ENCODE peak calls at places on chromosomes 7 and 10, in seven cellular contexts. One of them, this sample, is unnamed.

GRCh38 chr10:60849217-60849616 is 70.9 kb downstream of the CDK1 start:
- DNase-seq in cardiac fibroblast: no peak
- DNase-seq in CD8-positive, alpha-beta T cell: no peak
- DNase-seq in astrocyte: no peak
- DNase-seq in endothelial cell: no peak
- DNase-seq in cardiac muscle cell: no peak
- DNase-seq in GM13976: no peak
- DNase-seq in this sample: no peak

GRCh38 chr10:77877461-77878344 is 48.9 kb downstream of the DLG5 start:
- DNase-seq in cardiac muscle cell: peak; percentile 80
- DNase-seq in endothelial cell: peak; percentile 70
- DNase-seq in GM13976: peak; percentile 59
- DNase-seq in astrocyte: peak; percentile 59
- DNase-seq in CD8-positive, alpha-beta T cell: peak; percentile 40
- DNase-seq in cardiac fibroblast: peak; percentile 57
- DNase-seq in this sample: no peak

GRCh38 chr7:76358053-76358477 is 726 bp downstream of the YWHAG start:
- DNase-seq in endothelial cell: peak; percentile 31
- DNase-seq in cardiac muscle cell: peak; percentile 25
- DNase-seq in cardiac fibroblast: peak; percentile 33
- DNase-seq in GM13976: peak; percentile 44
- DNase-seq in CD8-positive, alpha-beta T cell: peak; percentile 36
- DNase-seq in astrocyte: no peak
- DNase-seq in this sample: peak; percentile 26

GRCh38 chr10:116815641-116816415 is 33.5 kb upstream of the ENO4 start:
- DNase-seq in endothelial cell: no peak
- DNase-seq in cardiac muscle cell: no peak
- DNase-seq in GM13976: no peak
- DNase-seq in cardiac fibroblast: peak; percentile 9
- DNase-seq in CD8-positive, alpha-beta T cell: no peak
- DNase-seq in astrocyte: peak; percentile 80
- DNase-seq in this sample: no peak

GRCh38 chr7:155188821-155189599 is 108.7 kb upstream of the INSIG1 start:
- DNase-seq in cardiac muscle cell: peak; percentile 45
- DNase-seq in CD8-positive, alpha-beta T cell: no peak
- DNase-seq in endothelial cell: no peak
- DNase-seq in astrocyte: peak; percentile 32
- DNase-seq in GM13976: no peak
- DNase-seq in cardiac fibroblast: peak; percentile 53
- DNase-seq in this sample: no peak

GRCh38 chr7:143381427-143382125 is 431 bp downstream of the ZYX start:
- DNase-seq in endothelial cell: no peak
- DNase-seq in cardiac muscle cell: peak; percentile 91
- DNase-seq in cardiac fibroblast: peak; percentile 84
- DNase-seq in CD8-positive, alpha-beta T cell: no peak
- DNase-seq in astrocyte: peak; percentile 57
- DNase-seq in GM13976: peak; percentile 68
- DNase-seq in this sample: no peak

GRCh38 chr7:135744938-135745701 is 3.5 kb downstream of the FAM180A start:
- DNase-seq in CD8-positive, alpha-beta T cell: no peak
- DNase-seq in GM13976: no peak
- DNase-seq in endothelial cell: no peak
- DNase-seq in cardiac muscle cell: peak; percentile 59
- DNase-seq in cardiac fibroblast: peak; percentile 93
- DNase-seq in astrocyte: peak; percentile 94
- DNase-seq in this sample: no peak

GRCh38 chr10:3538850-3539531 is 246.0 kb downstream of the KLF6 start:
- DNase-seq in endothelial cell: no peak
- DNase-seq in cardiac fibroblast: peak; percentile 96
- DNase-seq in CD8-positive, alpha-beta T cell: no peak
- DNase-seq in cardiac muscle cell: peak; percentile 96
- DNase-seq in GM13976: no peak
- DNase-seq in astrocyte: peak; percentile 100
- DNase-seq in this sample: no peak

GRCh38 chr7:5685192-5685591 is 96.3 kb downstream of the RNF216 start:
- DNase-seq in GM13976: no peak
- DNase-seq in astrocyte: no peak
- DNase-seq in endothelial cell: no peak
- DNase-seq in CD8-positive, alpha-beta T cell: no peak
- DNase-seq in cardiac muscle cell: peak; percentile 58
- DNase-seq in cardiac fibroblast: no peak
- DNase-seq in this sample: no peak

GRCh38 chr10:14326581-14326980 is 4.1 kb downstream of the FRMD4A start:
- DNase-seq in cardiac fibroblast: no peak
- DNase-seq in CD8-positive, alpha-beta T cell: no peak
- DNase-seq in astrocyte: peak; percentile 14
- DNase-seq in cardiac muscle cell: no peak
- DNase-seq in GM13976: no peak
- DNase-seq in endothelial cell: no peak
- DNase-seq in this sample: no peak

GRCh38 chr7:150417863-150418262 is 32.6 kb upstream of the GIMAP8 start:
- DNase-seq in endothelial cell: no peak
- DNase-seq in cardiac fibroblast: no peak
- DNase-seq in GM13976: no peak
- DNase-seq in CD8-positive, alpha-beta T cell: no peak
- DNase-seq in astrocyte: no peak
- DNase-seq in cardiac muscle cell: no peak
- DNase-seq in this sample: no peak

GRCh38 chr10:13400196-13400965 is 52.3 kb upstream of the SEPHS1 start:
- DNase-seq in cardiac fibroblast: no peak
- DNase-seq in cardiac muscle cell: no peak
- DNase-seq in GM13976: no peak
- DNase-seq in astrocyte: no peak
- DNase-seq in endothelial cell: no peak
- DNase-seq in CD8-positive, alpha-beta T cell: no peak
- DNase-seq in this sample: no peak

GRCh38 chr10:34966440-34966839 is 123.7 kb downstream of the CUL2 start:
- DNase-seq in GM13976: no peak
- DNase-seq in cardiac fibroblast: peak; percentile 49
- DNase-seq in endothelial cell: no peak
- DNase-seq in astrocyte: peak; percentile 21
- DNase-seq in CD8-positive, alpha-beta T cell: no peak
- DNase-seq in cardiac muscle cell: peak; percentile 61
- DNase-seq in this sample: no peak

GRCh38 chr10:14953452-14954000 is 370 bp downstream of the DCLRE1C start:
- DNase-seq in cardiac fibroblast: peak; percentile 70
- DNase-seq in CD8-positive, alpha-beta T cell: peak; percentile 2
- DNase-seq in astrocyte: peak; percentile 61
- DNase-seq in endothelial cell: peak; percentile 37
- DNase-seq in GM13976: no peak
- DNase-seq in cardiac muscle cell: peak; percentile 66
- DNase-seq in this sample: no peak

GRCh38 chr10:110447886-110448285 is 49.8 kb upstream of the DUSP5 start:
- DNase-seq in CD8-positive, alpha-beta T cell: no peak
- DNase-seq in endothelial cell: no peak
- DNase-seq in cardiac fibroblast: no peak
- DNase-seq in GM13976: no peak
- DNase-seq in astrocyte: no peak
- DNase-seq in cardiac muscle cell: peak; percentile 23
- DNase-seq in this sample: no peak

GRCh38 chr7:149310113-149310836 is 48.3 kb downstream of the ZNF783 start:
- DNase-seq in endothelial cell: no peak
- DNase-seq in cardiac muscle cell: peak; percentile 82
- DNase-seq in astrocyte: peak; percentile 65
- DNase-seq in GM13976: peak; percentile 68
- DNase-seq in CD8-positive, alpha-beta T cell: no peak
- DNase-seq in cardiac fibroblast: peak; percentile 93
- DNase-seq in this sample: no peak

GRCh38 chr7:157520249-157520648 is 183.4 kb downstream of the DNAJB6 start:
- DNase-seq in GM13976: no peak
- DNase-seq in cardiac muscle cell: no peak
- DNase-seq in cardiac fibroblast: no peak
- DNase-seq in endothelial cell: no peak
- DNase-seq in CD8-positive, alpha-beta T cell: no peak
- DNase-seq in astrocyte: no peak
- DNase-seq in this sample: no peak

GRCh38 chr10:34018129-34018528 is 683.7 kb upstream of the NRP1 start:
- DNase-seq in cardiac muscle cell: peak; percentile 12
- DNase-seq in CD8-positive, alpha-beta T cell: no peak
- DNase-seq in GM13976: no peak
- DNase-seq in endothelial cell: no peak
- DNase-seq in astrocyte: no peak
- DNase-seq in cardiac fibroblast: peak; percentile 38
- DNase-seq in this sample: no peak

GRCh38 chr7:66522518-66522917 is 106.2 kb upstream of the KCTD7 start:
- DNase-seq in CD8-positive, alpha-beta T cell: no peak
- DNase-seq in GM13976: no peak
- DNase-seq in cardiac muscle cell: no peak
- DNase-seq in cardiac fibroblast: no peak
- DNase-seq in astrocyte: no peak
- DNase-seq in endothelial cell: no peak
- DNase-seq in this sample: no peak

GRCh38 chr7:114539575-114539974 is 125.0 kb downstream of the FOXP2 start:
- DNase-seq in cardiac fibroblast: peak; percentile 5
- DNase-seq in astrocyte: peak; percentile 8
- DNase-seq in endothelial cell: peak; percentile 15
- DNase-seq in cardiac muscle cell: peak; percentile 65
- DNase-seq in CD8-positive, alpha-beta T cell: no peak
- DNase-seq in GM13976: no peak
- DNase-seq in this sample: no peak
- TF ChIP-seq CTCF in cardiac fibroblast: peak; percentile 6
- TF ChIP-seq CTCF in astrocyte: no peak
- TF ChIP-seq CTCF in endothelial cell: no peak
- TF ChIP-seq CTCF in cardiac muscle cell: peak; percentile 72
- TF ChIP-seq CTCF in CD8-positive, alpha-beta T cell: no peak
- TF ChIP-seq CTCF in GM13976: no peak
- TF ChIP-seq CTCF in this sample: no peak

GRCh38 chr10:132265878-132266496 is 41.8 kb downstream of the STK32C start:
- DNase-seq in cardiac muscle cell: peak; percentile 31
- DNase-seq in GM13976: no peak
- DNase-seq in cardiac fibroblast: no peak
- DNase-seq in CD8-positive, alpha-beta T cell: no peak
- DNase-seq in astrocyte: peak; percentile 25
- DNase-seq in endothelial cell: no peak
- DNase-seq in this sample: no peak

GRCh38 chr10:132263866-132264265 is 43.9 kb downstream of the STK32C start:
- DNase-seq in cardiac fibroblast: no peak
- DNase-seq in cardiac muscle cell: no peak
- DNase-seq in astrocyte: no peak
- DNase-seq in endothelial cell: no peak
- DNase-seq in GM13976: no peak
- DNase-seq in CD8-positive, alpha-beta T cell: no peak
- DNase-seq in this sample: no peak

GRCh38 chr10:132264306-132264950 is 43.3 kb downstream of the STK32C start:
- DNase-seq in GM13976: no peak
- DNase-seq in cardiac fibroblast: no peak
- DNase-seq in astrocyte: no peak
- DNase-seq in cardiac muscle cell: no peak
- DNase-seq in endothelial cell: no peak
- DNase-seq in CD8-positive, alpha-beta T cell: no peak
- DNase-seq in this sample: no peak

GRCh38 chr10:132266594-132267161 is 41.1 kb downstream of the STK32C start:
- DNase-seq in cardiac fibroblast: no peak
- DNase-seq in CD8-positive, alpha-beta T cell: no peak
- DNase-seq in endothelial cell: no peak
- DNase-seq in cardiac muscle cell: peak; percentile 13
- DNase-seq in astrocyte: peak; percentile 1
- DNase-seq in GM13976: no peak
- DNase-seq in this sample: no peak

GRCh38 chr10:132264966-132265877 is 42.5 kb downstream of the STK32C start:
- DNase-seq in CD8-positive, alpha-beta T cell: no peak
- DNase-seq in cardiac fibroblast: no peak
- DNase-seq in astrocyte: peak; percentile 29
- DNase-seq in GM13976: no peak
- DNase-seq in endothelial cell: no peak
- DNase-seq in cardiac muscle cell: no peak
- DNase-seq in this sample: no peak
- TF ChIP-seq CTCF in CD8-positive, alpha-beta T cell: no peak
- TF ChIP-seq CTCF in cardiac fibroblast: no peak
- TF ChIP-seq CTCF in astrocyte: no peak
- TF ChIP-seq CTCF in GM13976: no peak
- TF ChIP-seq CTCF in endothelial cell: no peak
- TF ChIP-seq CTCF in cardiac muscle cell: no peak
- TF ChIP-seq CTCF in this sample: no peak

DNA sequence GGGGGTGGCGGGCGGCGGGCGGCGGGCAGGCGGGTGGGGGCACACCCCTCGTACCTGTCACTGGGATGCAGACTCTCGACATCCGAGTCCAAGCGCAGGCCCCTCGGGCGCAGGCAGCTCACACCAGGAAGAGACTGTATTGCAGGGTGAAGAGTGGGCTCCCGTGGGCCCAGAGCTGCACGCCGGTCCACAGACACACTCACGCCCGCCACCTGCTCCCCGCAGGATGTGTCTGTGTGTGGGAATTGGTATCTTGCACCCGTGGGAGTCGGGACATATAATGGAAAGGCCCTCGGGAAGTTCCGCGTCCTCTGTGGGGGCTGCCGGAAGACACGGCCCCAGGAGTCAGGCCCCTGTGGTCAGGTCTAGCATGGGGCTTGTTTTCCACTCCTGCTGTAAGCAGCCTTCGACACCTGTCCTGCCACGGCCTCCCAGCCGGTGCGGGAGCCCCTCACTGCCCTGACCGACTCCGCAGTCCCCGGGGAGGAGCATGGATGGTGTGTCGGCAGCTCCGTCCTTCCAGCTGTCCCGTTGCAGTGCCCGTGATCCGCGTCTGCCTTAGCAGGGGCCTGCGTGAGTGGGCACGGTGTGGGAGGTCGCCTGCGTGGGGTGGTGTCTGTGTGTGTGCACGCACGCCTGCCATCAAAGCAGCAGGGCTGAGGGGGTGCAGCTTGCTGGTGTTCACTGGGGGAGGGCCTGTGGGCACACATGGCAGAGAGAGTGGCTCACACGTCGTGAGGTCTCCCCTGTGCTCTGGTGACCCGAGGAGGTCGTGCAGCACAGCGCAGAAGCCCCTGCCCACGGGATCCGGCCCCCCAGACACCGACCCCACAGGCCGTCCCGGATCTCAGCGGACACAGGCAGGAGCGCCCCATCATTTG is 10.1 kb downstream of the MAFK start:
- DNase-seq in cardiac muscle cell: no peak
- DNase-seq in endothelial cell: no peak
- DNase-seq in GM13976: no peak
- DNase-seq in cardiac fibroblast: no peak
- DNase-seq in CD8-positive, alpha-beta T cell: no peak
- DNase-seq in astrocyte: no peak
- DNase-seq in this sample: no peak
- TF ChIP-seq CTCF in cardiac muscle cell: no peak
- TF ChIP-seq CTCF in endothelial cell: no peak
- TF ChIP-seq CTCF in GM13976: no peak
- TF ChIP-seq CTCF in cardiac fibroblast: no peak
- TF ChIP-seq CTCF in CD8-positive, alpha-beta T cell: no peak
- TF ChIP-seq CTCF in astrocyte: no peak
- TF ChIP-seq CTCF in this sample: no peak

DNA sequence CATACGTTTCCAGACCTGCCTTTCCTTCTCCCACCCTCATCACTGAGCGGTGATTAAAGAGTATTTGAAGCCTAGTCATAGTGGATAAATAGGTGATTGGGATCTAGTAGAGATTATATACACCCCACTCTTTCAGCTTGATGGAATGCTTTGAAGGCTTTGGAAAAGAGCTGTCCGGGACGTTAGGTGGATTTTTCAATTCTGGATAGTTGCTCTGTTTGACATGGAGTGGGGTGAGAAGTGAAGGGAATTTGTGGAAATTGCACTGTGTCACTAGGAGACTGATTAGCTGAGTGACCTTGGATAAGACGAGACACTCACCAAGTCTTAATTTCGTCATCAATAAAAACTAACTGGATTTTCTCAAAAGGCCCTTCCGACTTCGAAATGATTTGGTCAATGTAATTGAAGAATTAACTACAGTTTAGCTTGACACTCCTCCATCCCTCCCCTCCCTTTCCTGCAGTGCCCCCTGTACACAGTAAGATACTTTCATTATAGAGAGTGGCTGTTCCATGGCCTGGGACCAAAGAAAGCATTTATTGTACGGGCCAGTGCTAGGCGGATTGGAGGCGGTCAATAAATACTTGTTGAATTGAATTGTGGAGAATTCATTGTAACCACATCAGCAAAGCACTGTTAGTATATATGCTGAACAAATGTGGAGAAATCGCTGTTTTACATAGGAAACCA is 959 bp downstream of the ZKSCAN1 start:
- DNase-seq in cardiac muscle cell: peak; percentile 19
- DNase-seq in cardiac fibroblast: no peak
- DNase-seq in endothelial cell: no peak
- DNase-seq in GM13976: no peak
- DNase-seq in astrocyte: no peak
- DNase-seq in CD8-positive, alpha-beta T cell: no peak
- DNase-seq in this sample: no peak
- TF ChIP-seq CTCF in cardiac muscle cell: no peak
- TF ChIP-seq CTCF in cardiac fibroblast: no peak
- TF ChIP-seq CTCF in endothelial cell: no peak
- TF ChIP-seq CTCF in GM13976: no peak
- TF ChIP-seq CTCF in astrocyte: no peak
- TF ChIP-seq CTCF in CD8-positive, alpha-beta T cell: no peak
- TF ChIP-seq CTCF in this sample: no peak